ENCODE peak calls at places on chromosomes 7 and 10, in six cellular contexts. R is NCI-H1092 treated with DMSO at 0.1 percent for 48 hours; P is ACHN; M is Calu3; U is fibroblast of the conjunctiva; Z is stimulated activated CD4-positive, alpha-beta T cell treated with anti-CD3 and anti-CD28 coated beads, TNF-alpha, amount 100 ng/mL, for 4 hours. L is an unnamed sample.

GRCh38 chr10:81575007-81575406 is 300.0 kb upstream of the NRG3 start:
- DNase-seq in M (no peak), U (no peak), P (no peak), R (no peak), Z (no peak), L (no peak)

GRCh38 chr10:122021421-122021820 is 32.5 kb downstream of the TACC2 start:
- DNase-seq in U (peak; percentile 63), R (no peak), M (no peak), P (no peak), Z (no peak), L (no peak)

GRCh38 chr7:105675873-105676484 is 94.7 kb upstream of the EFCAB10 start:
- DNase-seq in R (peak; percentile 53), M (no peak), U (no peak), Z (no peak), P (no peak), L (no peak)

GRCh38 chr10:46283945-46284285 is 2.9 kb upstream of the ANTXRL start:
- DNase-seq in R (no peak), U (no peak), Z (no peak), M (no peak), P (no peak), L (no peak)

GRCh38 chr10:128203028-128203427 is 76.8 kb upstream of the MKI67 start:
- DNase-seq in M (no peak), R (no peak), U (no peak), Z (no peak), P (no peak), L (no peak)

GRCh38 chr7:471866-472639 is 47.6 kb downstream of the PDGFA start:
- DNase-seq in Z (no peak), P (no peak), R (no peak), M (peak; percentile 1), U (no peak), L (no peak)

GRCh38 chr10:86110156-86110786 is 256.3 kb downstream of the GRID1 start:
- DNase-seq in U (no peak), P (no peak), Z (no peak), M (no peak), R (no peak), L (no peak)

GRCh38 chr10:42878821-42879195 is 96.2 kb downstream of the BMS1 start:
- DNase-seq in Z (no peak), U (no peak), P (no peak), M (no peak), R (no peak), L (no peak)

GRCh38 chr7:1062296-1063294 is 18.2 kb downstream of the GPR146 start:
- DNase-seq in P (no peak), U (no peak), R (no peak), Z (no peak), M (no peak), L (no peak)

GRCh38 chr7:68783671-68784070 is 814.6 kb upstream of the AUTS2 start:
- DNase-seq in Z (no peak), R (no peak), P (no peak), M (no peak), U (no peak), L (no peak)

GRCh38 chr7:149873968-149874643 is at the start of gene ATP6V0E2:
- DNase-seq in P (no peak), M (no peak), U (no peak), R (peak; percentile 44), Z (no peak), L (no peak)

GRCh38 chr7:67484244-67484751 is 487.7 kb downstream of the TYW1 start:
- DNase-seq in M (peak; percentile 22), U (peak; percentile 61), R (peak; percentile 84), P (peak; percentile 80), Z (no peak), L (peak; percentile 40)

GRCh38 chr10:11156480-11156879 is 138.8 kb downstream of the CELF2 start:
- DNase-seq in M (no peak), Z (no peak), U (no peak), R (no peak), P (no peak), L (no peak)

GRCh38 chr10:11861341-11861740 is 38.2 kb downstream of the PROSER2 start:
- DNase-seq in R (no peak), U (no peak), P (no peak), M (no peak), Z (no peak), L (no peak)

GRCh38 chr10:77392236-77392721 is 245.3 kb downstream of the KCNMA1 start:
- DNase-seq in M (no peak), R (no peak), U (no peak), P (peak; percentile 73), Z (no peak), L (no peak)

GRCh38 chr10:792083-792791 is 102.8 kb upstream of the DIP2C start:
- DNase-seq in Z (no peak), R (no peak), U (no peak), P (no peak), M (no peak), L (no peak)

GRCh38 chr10:125694874-125695273 is 11.9 kb upstream of the TEX36 start:
- DNase-seq in P (no peak), Z (no peak), U (peak; percentile 34), R (no peak), M (no peak), L (no peak)